ENCODE peak calls at places on chromosomes 16 and 17, in six cellular contexts. One of them, this sample, is unnamed.

GRCh38 chr16:86609115-86609514 is 30.8 kb downstream of the FOXL1 start:
- DNase-seq in IMR-90: peak; percentile 94
- DNase-seq in H9: no peak
- DNase-seq in neuronal stem cell: no peak
- DNase-seq in mesenchymal stem cell: peak; percentile 92
- DNase-seq in trophoblast cell: peak; percentile 60
- DNase-seq in this sample: no peak

GRCh38 chr17:43983515-43984411 is 20.7 kb upstream of the NAGS start:
- DNase-seq in IMR-90: no peak
- DNase-seq in H9: peak; percentile 76
- DNase-seq in neuronal stem cell: no peak
- DNase-seq in mesenchymal stem cell: no peak
- DNase-seq in trophoblast cell: no peak
- DNase-seq in this sample: peak; percentile 82

GRCh38 chr16:67922740-67923139 is 8.9 kb downstream of the CTRL start:
- DNase-seq in IMR-90: no peak
- DNase-seq in H9: no peak
- DNase-seq in neuronal stem cell: no peak
- DNase-seq in mesenchymal stem cell: no peak
- DNase-seq in trophoblast cell: no peak
- DNase-seq in this sample: no peak

GRCh38 chr16:4976611-4977145 is 18.5 kb downstream of the SEC14L5 start:
- DNase-seq in IMR-90: no peak
- DNase-seq in H9: no peak
- DNase-seq in neuronal stem cell: no peak
- DNase-seq in mesenchymal stem cell: no peak
- DNase-seq in trophoblast cell: no peak
- DNase-seq in this sample: no peak

GRCh38 chr17:70119961-70120360 is 44.9 kb downstream of the KCNJ16 start:
- DNase-seq in IMR-90: no peak
- DNase-seq in H9: no peak
- DNase-seq in neuronal stem cell: no peak
- DNase-seq in mesenchymal stem cell: no peak
- DNase-seq in trophoblast cell: no peak
- DNase-seq in this sample: no peak

GRCh38 chr17:6755281-6755680 is 565 bp upstream of the XAF1 start:
- DNase-seq in IMR-90: no peak
- DNase-seq in H9: no peak
- DNase-seq in neuronal stem cell: no peak
- DNase-seq in mesenchymal stem cell: peak; percentile 19
- DNase-seq in trophoblast cell: no peak
- DNase-seq in this sample: no peak

GRCh38 chr16:15933781-15934180 is 15.6 kb upstream of the ABCC1 start:
- DNase-seq in IMR-90: no peak
- DNase-seq in H9: no peak
- DNase-seq in neuronal stem cell: no peak
- DNase-seq in mesenchymal stem cell: no peak
- DNase-seq in trophoblast cell: peak; percentile 53
- DNase-seq in this sample: no peak

GRCh38 chr17:42459983-42460300 is 1.3 kb downstream of the ATP6V0A1 start:
- DNase-seq in IMR-90: peak; percentile 62
- DNase-seq in H9: no peak
- DNase-seq in neuronal stem cell: no peak
- DNase-seq in mesenchymal stem cell: peak; percentile 81
- DNase-seq in trophoblast cell: no peak
- DNase-seq in this sample: no peak

GRCh38 chr17:36768355-36768754 is 167.0 kb downstream of the MRM1 start:
- DNase-seq in IMR-90: no peak
- DNase-seq in H9: peak; percentile 66
- DNase-seq in neuronal stem cell: no peak
- DNase-seq in mesenchymal stem cell: no peak
- DNase-seq in trophoblast cell: no peak
- DNase-seq in this sample: peak; percentile 70

GRCh38 chr16:58021661-58022551 is 3.6 kb upstream of the MMP15 start:
- DNase-seq in IMR-90: peak; percentile 82
- DNase-seq in H9: no peak
- DNase-seq in neuronal stem cell: no peak
- DNase-seq in mesenchymal stem cell: peak; percentile 76
- DNase-seq in trophoblast cell: peak; percentile 71
- DNase-seq in this sample: no peak

GRCh38 chr16:86752582-86753175 is 174.3 kb downstream of the FOXL1 start:
- DNase-seq in IMR-90: peak; percentile 43
- DNase-seq in H9: no peak
- DNase-seq in neuronal stem cell: no peak
- DNase-seq in mesenchymal stem cell: no peak
- DNase-seq in trophoblast cell: no peak
- DNase-seq in this sample: no peak

GRCh38 chr16:86527366-86527765 is 17.0 kb downstream of the FOXF1 start:
- DNase-seq in IMR-90: no peak
- DNase-seq in H9: no peak
- DNase-seq in neuronal stem cell: no peak
- DNase-seq in mesenchymal stem cell: no peak
- DNase-seq in trophoblast cell: no peak
- DNase-seq in this sample: no peak

GRCh38 chr17:59505610-59506276 is 59.7 kb upstream of the DHX40 start:
- DNase-seq in IMR-90: peak; percentile 5
- DNase-seq in H9: no peak
- DNase-seq in neuronal stem cell: no peak
- DNase-seq in mesenchymal stem cell: no peak
- DNase-seq in trophoblast cell: peak; percentile 96
- DNase-seq in this sample: no peak

GRCh38 chr16:17304124-17304813 is 166.5 kb downstream of the XYLT1 start:
- DNase-seq in IMR-90: peak; percentile 17
- DNase-seq in H9: no peak
- DNase-seq in neuronal stem cell: no peak
- DNase-seq in mesenchymal stem cell: no peak
- DNase-seq in trophoblast cell: peak; percentile 77
- DNase-seq in this sample: no peak

GRCh38 chr16:58022601-58023371 is 2.8 kb upstream of the MMP15 start:
- DNase-seq in IMR-90: peak; percentile 68
- DNase-seq in H9: no peak
- DNase-seq in neuronal stem cell: no peak
- DNase-seq in mesenchymal stem cell: no peak
- DNase-seq in trophoblast cell: no peak
- DNase-seq in this sample: no peak

GRCh38 chr16:15743657-15744056 is 93.6 kb downstream of the NDE1 start:
- DNase-seq in IMR-90: no peak
- DNase-seq in H9: no peak
- DNase-seq in neuronal stem cell: no peak
- DNase-seq in mesenchymal stem cell: no peak
- DNase-seq in trophoblast cell: no peak
- DNase-seq in this sample: no peak

GRCh38 chr17:12085076-12085949 is 64.6 kb downstream of the MAP2K4 start:
- DNase-seq in IMR-90: no peak
- DNase-seq in H9: no peak
- DNase-seq in neuronal stem cell: no peak
- DNase-seq in mesenchymal stem cell: no peak
- DNase-seq in trophoblast cell: no peak
- DNase-seq in this sample: no peak

GRCh38 chr16:55577888-55578287 is 11.4 kb downstream of the CAPNS2 start:
- DNase-seq in IMR-90: no peak
- DNase-seq in H9: no peak
- DNase-seq in neuronal stem cell: no peak
- DNase-seq in mesenchymal stem cell: no peak
- DNase-seq in trophoblast cell: no peak
- DNase-seq in this sample: no peak

GRCh38 chr16:86363836-86364618 is 146.3 kb upstream of the FOXF1 start:
- DNase-seq in IMR-90: no peak
- DNase-seq in H9: no peak
- DNase-seq in neuronal stem cell: no peak
- DNase-seq in mesenchymal stem cell: peak; percentile 70
- DNase-seq in trophoblast cell: no peak
- DNase-seq in this sample: no peak

GRCh38 chr17:8268550-8269298 is 19.6 kb downstream of the PFAS start:
- DNase-seq in IMR-90: no peak
- DNase-seq in H9: no peak
- DNase-seq in neuronal stem cell: no peak
- DNase-seq in mesenchymal stem cell: no peak
- DNase-seq in trophoblast cell: no peak
- DNase-seq in this sample: no peak

GRCh38 chr16:72736074-72736473 is 311.9 kb downstream of the ZFHX3 start:
- DNase-seq in IMR-90: no peak
- DNase-seq in H9: no peak
- DNase-seq in neuronal stem cell: no peak
- DNase-seq in mesenchymal stem cell: no peak
- DNase-seq in trophoblast cell: no peak
- DNase-seq in this sample: no peak

GRCh38 chr16:77233799-77234502 is 34.7 kb downstream of the SYCE1L start:
- DNase-seq in IMR-90: no peak
- DNase-seq in H9: no peak
- DNase-seq in neuronal stem cell: no peak
- DNase-seq in mesenchymal stem cell: no peak
- DNase-seq in trophoblast cell: no peak
- DNase-seq in this sample: no peak

GRCh38 chr16:77234611-77235010 is 35.4 kb downstream of the SYCE1L start:
- DNase-seq in IMR-90: no peak
- DNase-seq in H9: peak; percentile 68
- DNase-seq in neuronal stem cell: no peak
- DNase-seq in mesenchymal stem cell: no peak
- DNase-seq in trophoblast cell: no peak
- DNase-seq in this sample: no peak

GRCh38 chr16:77236063-77236511 is 36.9 kb downstream of the SYCE1L start:
- DNase-seq in IMR-90: peak; percentile 71
- DNase-seq in H9: peak; percentile 94
- DNase-seq in neuronal stem cell: peak; percentile 88
- DNase-seq in mesenchymal stem cell: peak; percentile 77
- DNase-seq in trophoblast cell: peak; percentile 72
- DNase-seq in this sample: peak; percentile 98

GRCh38 chr16:77238593-77238992 is 39.4 kb downstream of the SYCE1L start:
- DNase-seq in IMR-90: no peak
- DNase-seq in H9: no peak
- DNase-seq in neuronal stem cell: no peak
- DNase-seq in mesenchymal stem cell: no peak
- DNase-seq in trophoblast cell: peak; percentile 18
- DNase-seq in this sample: no peak
- H4K91ac ChIP-seq in IMR-90: no peak overlapping the region
- H4K91ac ChIP-seq in H9: no peak overlapping the region
- H4K91ac ChIP-seq in neuronal stem cell: no peak overlapping the region
- H4K91ac ChIP-seq in mesenchymal stem cell: no peak overlapping the region
- H4K91ac ChIP-seq in trophoblast cell: peak overlapping the region; percentile 1
- H4K91ac ChIP-seq in this sample: no peak overlapping the region

DNA sequence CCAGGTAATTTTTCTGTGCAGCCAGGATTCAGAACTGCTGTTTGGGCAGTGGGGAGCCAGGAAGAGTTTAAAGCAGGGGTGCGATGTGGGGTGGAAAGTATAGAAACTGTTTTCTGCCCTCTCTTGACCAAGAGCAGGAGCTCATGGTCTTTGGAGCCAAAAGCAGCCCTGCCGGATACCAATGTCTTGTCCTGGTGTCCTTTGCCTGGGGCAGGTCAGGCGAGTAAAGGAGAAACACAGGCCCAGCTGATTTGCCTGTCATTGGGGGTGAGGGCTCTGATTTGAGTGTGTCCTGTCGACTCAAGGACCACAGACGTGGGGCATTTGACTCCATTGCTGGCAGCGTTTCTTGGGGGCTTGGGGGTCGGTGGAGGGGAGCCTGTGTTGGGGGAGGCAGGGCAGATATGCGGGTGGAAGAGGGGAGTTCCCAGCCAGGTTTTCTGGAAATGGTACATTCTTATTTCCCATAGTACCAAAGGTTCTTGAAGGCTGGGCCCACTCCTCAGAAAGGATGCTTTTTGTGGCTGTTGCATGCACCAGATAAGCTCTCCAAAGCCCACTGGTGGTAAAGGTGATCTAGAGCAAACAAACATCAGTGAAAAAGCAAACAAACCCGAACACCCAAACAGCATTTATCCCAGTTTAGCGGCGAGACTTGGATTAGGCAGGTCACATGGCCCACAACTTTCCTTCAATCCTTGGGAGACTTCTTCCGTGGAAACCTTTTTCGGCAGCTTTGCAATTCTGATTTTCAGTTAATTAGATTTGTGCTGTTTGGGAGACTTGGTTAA is 58.9 kb downstream of the MSI2 start:
- DNase-seq in IMR-90: no peak
- DNase-seq in H9: no peak
- DNase-seq in neuronal stem cell: no peak
- DNase-seq in mesenchymal stem cell: no peak
- DNase-seq in trophoblast cell: no peak
- DNase-seq in this sample: no peak
- H4K91ac ChIP-seq in IMR-90: no peak overlapping the region
- H4K91ac ChIP-seq in H9: no peak overlapping the region
- H4K91ac ChIP-seq in neuronal stem cell: no peak overlapping the region
- H4K91ac ChIP-seq in mesenchymal stem cell: no peak overlapping the region
- H4K91ac ChIP-seq in trophoblast cell: no peak overlapping the region
- H4K91ac ChIP-seq in this sample: no peak overlapping the region

GRCh38 chr17:31559647-31560501 is 168.4 kb downstream of the RAB11FIP4 start:
- DNase-seq in IMR-90: no peak
- DNase-seq in H9: no peak
- DNase-seq in neuronal stem cell: no peak
- DNase-seq in mesenchymal stem cell: peak; percentile 69
- DNase-seq in trophoblast cell: no peak
- DNase-seq in this sample: no peak
- H4K91ac ChIP-seq in IMR-90: peak overlapping the region; percentile 84
- H4K91ac ChIP-seq in H9: no peak overlapping the region
- H4K91ac ChIP-seq in neuronal stem cell: no peak overlapping the region
- H4K91ac ChIP-seq in mesenchymal stem cell: peak overlapping the region; percentile 92
- H4K91ac ChIP-seq in trophoblast cell: peak overlapping the region; percentile 82
- H4K91ac ChIP-seq in this sample: peak overlapping the region; percentile 25

GRCh38 chr17:77258638-77259037 is 117.9 kb downstream of the SEC14L1 start:
- DNase-seq in IMR-90: no peak
- DNase-seq in H9: no peak
- DNase-seq in neuronal stem cell: no peak
- DNase-seq in mesenchymal stem cell: no peak
- DNase-seq in trophoblast cell: no peak
- DNase-seq in this sample: no peak

GRCh38 chr17:77257596-77258458 is 117.1 kb downstream of the SEC14L1 start:
- DNase-seq in IMR-90: no peak
- DNase-seq in H9: no peak
- DNase-seq in neuronal stem cell: no peak
- DNase-seq in mesenchymal stem cell: no peak
- DNase-seq in trophoblast cell: no peak
- DNase-seq in this sample: no peak

GRCh38 chr17:77254961-77255741 is 114.4 kb downstream of the SEC14L1 start:
- DNase-seq in IMR-90: peak; percentile 86
- DNase-seq in H9: peak; percentile 68
- DNase-seq in neuronal stem cell: no peak
- DNase-seq in mesenchymal stem cell: peak; percentile 97
- DNase-seq in trophoblast cell: peak; percentile 95
- DNase-seq in this sample: no peak

GRCh38 chr17:77257169-77257568 is 116.4 kb downstream of the SEC14L1 start:
- DNase-seq in IMR-90: no peak
- DNase-seq in H9: no peak
- DNase-seq in neuronal stem cell: no peak
- DNase-seq in mesenchymal stem cell: no peak
- DNase-seq in trophoblast cell: no peak
- DNase-seq in this sample: no peak

GRCh38 chr17:77256710-77257109 is 115.9 kb downstream of the SEC14L1 start:
- DNase-seq in IMR-90: no peak
- DNase-seq in H9: no peak
- DNase-seq in neuronal stem cell: no peak
- DNase-seq in mesenchymal stem cell: no peak
- DNase-seq in trophoblast cell: no peak
- DNase-seq in this sample: no peak
- H4K91ac ChIP-seq in IMR-90: peak overlapping the region; percentile 61
- H4K91ac ChIP-seq in H9: no peak overlapping the region
- H4K91ac ChIP-seq in neuronal stem cell: no peak overlapping the region
- H4K91ac ChIP-seq in mesenchymal stem cell: peak overlapping the region; percentile 85
- H4K91ac ChIP-seq in trophoblast cell: no peak overlapping the region
- H4K91ac ChIP-seq in this sample: no peak overlapping the region

GRCh38 chr16:75614247-75614897 is 8.7 kb downstream of the ADAT1 start:
- DNase-seq in IMR-90: peak; percentile 76
- DNase-seq in H9: no peak
- DNase-seq in neuronal stem cell: no peak
- DNase-seq in mesenchymal stem cell: peak; percentile 44
- DNase-seq in trophoblast cell: no peak
- DNase-seq in this sample: no peak
- H4K91ac ChIP-seq in IMR-90: no peak overlapping the region
- H4K91ac ChIP-seq in H9: no peak overlapping the region
- H4K91ac ChIP-seq in neuronal stem cell: no peak overlapping the region
- H4K91ac ChIP-seq in mesenchymal stem cell: no peak overlapping the region
- H4K91ac ChIP-seq in trophoblast cell: no peak overlapping the region
- H4K91ac ChIP-seq in this sample: no peak overlapping the region

GRCh38 chr17:80377798-80378197 is 37.2 kb upstream of the ENDOV start:
- DNase-seq in IMR-90: no peak
- DNase-seq in H9: no peak
- DNase-seq in neuronal stem cell: no peak
- DNase-seq in mesenchymal stem cell: no peak
- DNase-seq in trophoblast cell: no peak
- DNase-seq in this sample: no peak
- H4K91ac ChIP-seq in IMR-90: no peak overlapping the region
- H4K91ac ChIP-seq in H9: no peak overlapping the region
- H4K91ac ChIP-seq in neuronal stem cell: no peak overlapping the region
- H4K91ac ChIP-seq in mesenchymal stem cell: no peak overlapping the region
- H4K91ac ChIP-seq in trophoblast cell: no peak overlapping the region
- H4K91ac ChIP-seq in this sample: no peak overlapping the region